ENCODE peak calls at places on chromosomes 3 and 15, in four cellular contexts. D, A, W and S are unnamed samples.

GRCh38 chr3:53242155-53242554 is 13.7 kb downstream of the TKT start:
- DNase-seq in D (no peak), W (no peak), A (no peak), S (no peak)

GRCh38 chr3:149291178-149291577 is 42.3 kb downstream of the TM4SF18 start:
- DNase-seq in A (peak), D (no peak), W (peak), S (no peak)

GRCh38 chr3:37272743-37273142 is 98.4 kb upstream of the LRRFIP2 start:
- DNase-seq in A (no peak), D (no peak), W (no peak), S (no peak)

GRCh38 chr3:172321035-172321434 is 127.2 kb downstream of the GHSR start:
- DNase-seq in A (no peak), D (peak), W (no peak), S (no peak)

GRCh38 chr15:67249830-67250229 is 4.6 kb downstream of the AAGAB start:
- DNase-seq in D (no peak), W (no peak), A (no peak), S (no peak)

GRCh38 chr3:141360888-141361598 is 7.3 kb upstream of the ZBTB38 start:
- DNase-seq in D (no peak), W (peak), A (peak), S (no peak)

GRCh38 chr15:75067123-75067854 is 43.9 kb downstream of the PPCDC start:
- DNase-seq in W (peak), A (no peak), D (no peak), S (no peak)

GRCh38 chr15:39745415-39745814 is 37.2 kb downstream of the FSIP1 start:
- DNase-seq in D (no peak), A (no peak), W (no peak), S (no peak)

GRCh38 chr3:5038243-5038642 is 59.0 kb downstream of the BHLHE40 start:
- DNase-seq in A (no peak), W (no peak), D (no peak), S (peak)

GRCh38 chr3:186054481-186055399 is 54.1 kb downstream of the ETV5 start:
- DNase-seq in W (no peak), D (no peak), A (no peak), S (no peak)

GRCh38 chr3:76028816-76029215 is 243.5 kb upstream of the ZNF717 start:
- DNase-seq in W (no peak), A (no peak), D (no peak), S (no peak)

GRCh38 chr3:174767853-174768382 is 91.2 kb upstream of the NAALADL2 start:
- DNase-seq in D (no peak), A (no peak), W (no peak), S (no peak)

GRCh38 chr3:16841906-16842709 is 42.6 kb upstream of the PLCL2 start:
- DNase-seq in W (no peak), D (peak), A (peak), S (peak)

GRCh38 chr15:96329403-96329981 is 1.0 kb upstream of the NR2F2 start:
- DNase-seq in W (peak), D (no peak), A (no peak), S (no peak)

GRCh38 chr15:59991919-59992318 is 12.2 kb upstream of the FOXB1 start:
- DNase-seq in A (no peak), W (no peak), D (no peak), S (no peak)

GRCh38 chr15:92018535-92019239 is 165.2 kb downstream of the SLCO3A1 start:
- DNase-seq in A (no peak), W (no peak), D (no peak), S (no peak)

GRCh38 chr15:77107531-77108355 is 36.8 kb upstream of the TSPAN3 start:
- DNase-seq in W (peak), D (no peak), A (peak), S (peak)

GRCh38 chr15:31235298-31236183 is 91.1 kb upstream of the KLF13 start:
- DNase-seq in W (peak), A (no peak), D (no peak), S (no peak)

GRCh38 chr3:29850641-29851040 is 569.8 kb downstream of the RBMS3 start:
- DNase-seq in D (no peak), W (no peak), A (no peak), S (no peak)

GRCh38 chr15:88202231-88202630 is 54.3 kb downstream of the NTRK3 start:
- DNase-seq in W (no peak), D (no peak), A (no peak), S (no peak)

GRCh38 chr3:16104161-16104560 is 70.3 kb upstream of the GALNT15 start:
- DNase-seq in W (no peak), D (no peak), A (no peak), S (no peak)

GRCh38 chr3:112685435-112685834 is 44.5 kb upstream of the CCDC80 start:
- DNase-seq in A (no peak), D (no peak), W (no peak), S (no peak)

GRCh38 chr3:14119651-14120050 is 5.0 kb downstream of the CHCHD4 start:
- DNase-seq in A (no peak), W (no peak), D (no peak), S (no peak)

GRCh38 chr3:117398166-117398954 is 688.8 kb downstream of the TUSC7 start:
- DNase-seq in A (no peak), D (no peak), W (no peak), S (no peak)

GRCh38 chr15:62087671-62088360 is 21.0 kb downstream of the C2CD4A start:
- DNase-seq in A (no peak), W (no peak), D (no peak), S (no peak)

GRCh38 chr3:535566-536416 is 339.2 kb downstream of the CHL1 start:
- DNase-seq in W (peak), D (no peak), A (no peak), S (no peak)

GRCh38 chr3:11592460-11593298 is 51.0 kb downstream of the VGLL4 start:
- DNase-seq in W (no peak), D (no peak), A (no peak), S (no peak)

GRCh38 chr3:18752273-18752934 is 327.3 kb upstream of the SATB1 start:
- DNase-seq in D (no peak), W (no peak), A (no peak), S (no peak)

GRCh38 chr15:65386376-65386775 is 8.6 kb upstream of the IGDCC3 start:
- DNase-seq in D (no peak), W (no peak), A (no peak), S (no peak)

GRCh38 chr3:24042879-24043567 is 97.9 kb downstream of the NR1D2 start:
- DNase-seq in D (no peak), A (no peak), W (no peak), S (no peak)

GRCh38 chr3:44476181-44476599 is 1.3 kb downstream of the ZNF445 start:
- DNase-seq in A (no peak), W (peak), D (no peak), S (peak)

DNA sequence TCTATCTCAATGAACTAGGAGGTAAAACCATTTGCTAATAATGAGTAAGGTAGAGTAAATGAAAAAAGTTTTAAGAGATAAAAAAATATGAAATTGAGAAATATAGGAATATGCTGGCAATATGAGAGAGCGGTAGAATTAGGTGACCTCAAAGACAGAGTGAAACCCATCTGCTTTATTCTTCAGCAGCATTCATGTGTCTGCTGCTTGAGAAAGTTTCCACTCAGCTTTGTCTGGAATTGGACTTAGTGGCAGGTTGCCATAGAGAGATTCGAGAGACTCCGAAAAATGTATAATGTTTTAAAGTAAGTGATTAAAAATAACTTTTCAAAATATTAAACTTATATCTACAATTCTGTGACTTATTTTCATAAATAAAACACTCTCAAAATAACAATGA is 5.0 kb downstream of the SUCNR1 start:
- DNase-seq in A (no peak), D (no peak), W (no peak), S (no peak)
- TF ChIP-seq SPI1 in A (no peak), D (no peak), W (no peak), S (no peak)

GRCh38 chr15:80308002-80308401 is 56.0 kb upstream of the CTXND1 start:
- DNase-seq in A (no peak), W (peak), D (no peak), S (no peak)
- TF ChIP-seq SPI1 in A (no peak), W (no peak), D (no peak), S (no peak)

GRCh38 chr3:119664370-119664769 is 4.0 kb upstream of the POPDC2 start:
- DNase-seq in A (no peak), W (no peak), D (no peak), S (no peak)
- TF ChIP-seq SPI1 in A (no peak), W (no peak), D (no peak), S (no peak)

GRCh38 chr3:179029096-179029495 is 42.5 kb downstream of the ZMAT3 start:
- DNase-seq in A (no peak), W (no peak), D (no peak), S (no peak)
- TF ChIP-seq SPI1 in A (no peak), W (no peak), D (no peak), S (no peak)

GRCh38 chr15:27864719-27865118 is 234.4 kb downstream of the OCA2 start:
- DNase-seq in D (no peak), A (no peak), W (no peak), S (no peak)

GRCh38 chr15:27865926-27866325 is 233.2 kb downstream of the OCA2 start:
- DNase-seq in A (no peak), W (no peak), D (no peak), S (no peak)

GRCh38 chr15:27865323-27865922 is 233.7 kb downstream of the OCA2 start:
- DNase-seq in W (no peak), D (no peak), A (no peak), S (no peak)

GRCh38 chr15:27863000-27863399 is 236.1 kb downstream of the OCA2 start:
- DNase-seq in W (no peak), D (no peak), A (no peak), S (no peak)

GRCh38 chr15:27864076-27864475 is 235.0 kb downstream of the OCA2 start:
- DNase-seq in D (no peak), A (no peak), W (no peak), S (no peak)
- TF ChIP-seq SPI1 in D (no peak), A (no peak), W (no peak), S (no peak)

DNA sequence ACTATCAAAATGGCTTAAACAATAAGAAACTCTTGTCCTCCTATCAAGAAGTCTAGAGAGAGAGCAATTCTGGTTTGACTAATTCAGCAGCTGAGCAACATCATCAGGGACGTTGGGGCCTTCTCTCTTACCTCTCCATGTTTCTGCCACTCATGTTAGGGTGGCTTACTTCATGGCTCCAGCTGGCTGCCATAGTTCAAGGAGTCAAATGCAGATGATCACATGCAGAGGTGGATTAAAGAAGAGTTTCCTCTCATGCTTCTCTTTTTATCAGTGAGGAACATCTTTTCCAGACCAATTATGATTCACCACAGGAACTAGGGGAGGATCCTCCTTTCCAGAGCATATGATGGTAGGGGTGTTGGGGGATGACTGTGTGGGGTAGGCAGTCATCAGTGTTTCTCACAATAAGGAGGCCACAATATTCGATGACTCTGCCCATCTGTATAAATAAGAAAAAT is 45.5 kb downstream of the NEK11 start:
- DNase-seq in D (no peak), A (no peak), W (peak), S (peak)
- TF ChIP-seq SPI1 in D (no peak), A (no peak), W (no peak), S (no peak)

DNA sequence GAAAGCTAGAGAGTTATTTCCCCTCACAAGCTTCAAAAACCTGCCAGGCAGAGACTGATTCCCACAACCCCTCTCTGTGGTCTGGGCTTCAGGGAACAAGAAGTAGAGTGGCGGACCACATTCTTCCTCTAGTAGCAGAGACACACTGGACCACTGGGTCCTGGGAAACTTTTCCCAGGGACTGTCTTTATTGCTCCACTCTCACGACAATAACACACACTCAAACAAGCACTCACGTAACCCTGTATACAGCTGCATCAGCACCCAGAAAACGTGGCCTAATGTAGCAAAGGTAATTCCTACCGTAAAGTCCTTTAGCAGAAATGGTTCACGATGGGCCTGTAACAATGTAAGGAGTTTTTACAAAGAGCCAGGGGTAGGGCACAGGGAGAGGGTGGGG is 27.6 kb downstream of the CPOX start:
- DNase-seq in D (no peak), W (no peak), A (no peak), S (no peak)
- TF ChIP-seq SPI1 in D (no peak), W (no peak), A (no peak), S (no peak)

GRCh38 chr3:49213998-49214397 is 42.6 kb downstream of the KLHDC8B start:
- DNase-seq in A (no peak), W (no peak), D (no peak), S (no peak)

GRCh38 chr3:49213541-49213943 is 42.1 kb downstream of the KLHDC8B start:
- DNase-seq in D (no peak), A (no peak), W (no peak), S (no peak)

GRCh38 chr3:49217688-49218470 is 46.5 kb downstream of the KLHDC8B start:
- DNase-seq in W (peak), D (no peak), A (no peak), S (no peak)

GRCh38 chr3:49222002-49222401 is 50.6 kb downstream of the KLHDC8B start:
- DNase-seq in A (no peak), D (no peak), W (no peak), S (no peak)

DNA sequence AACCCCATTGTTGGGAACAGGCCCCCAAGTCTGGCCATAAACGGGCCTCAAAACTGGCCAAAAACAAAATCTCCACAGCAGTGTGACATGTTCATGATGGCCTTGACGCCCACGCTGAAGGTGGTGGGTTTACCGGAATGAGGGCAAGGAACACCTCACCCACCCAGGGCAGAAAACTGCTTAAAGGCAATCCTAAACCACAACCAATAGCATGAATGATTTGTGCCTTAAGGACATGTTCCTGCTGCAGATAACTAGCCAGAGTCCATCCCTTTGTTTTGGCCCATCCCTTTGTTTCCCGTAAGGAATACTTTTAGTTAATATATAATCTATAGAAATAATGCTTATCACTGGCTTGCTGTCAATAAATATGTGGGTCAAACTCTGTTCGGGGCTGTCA is 47.7 kb downstream of the KLHDC8B start:
- DNase-seq in W (no peak), D (no peak), A (no peak), S (no peak)
- TF ChIP-seq SPI1 in W (no peak), D (no peak), A (no peak), S (no peak)

GRCh38 chr3:177478170-177478859 is 281.0 kb upstream of the TBL1XR1 start:
- DNase-seq in A (no peak), W (no peak), D (no peak), S (no peak)
- TF ChIP-seq SPI1 in A (no peak), W (no peak), D (no peak), S (no peak)